ENCODE peak calls at places on chromosomes 5 and 9, in six cellular contexts. One of them, this sample, is unnamed.

GRCh38 chr5:89128097-89128496 is 245.1 kb upstream of the MEF2C start:
- DNase-seq in adrenal gland: no peak
- DNase-seq in cardiac fibroblast: peak
- DNase-seq in AG10803: no peak
- DNase-seq in psoas muscle: no peak
- DNase-seq in Calu3: no peak
- DNase-seq in this sample: no peak

GRCh38 chr5:61342066-61342465 is 10.0 kb downstream of the ZSWIM6 start:
- DNase-seq in adrenal gland: peak
- DNase-seq in Calu3: no peak
- DNase-seq in cardiac fibroblast: no peak
- DNase-seq in psoas muscle: no peak
- DNase-seq in AG10803: peak
- DNase-seq in this sample: peak

GRCh38 chr5:169242175-169242848 is 58.6 kb downstream of the SLIT3 start:
- DNase-seq in psoas muscle: no peak
- DNase-seq in AG10803: no peak
- DNase-seq in cardiac fibroblast: no peak
- DNase-seq in Calu3: no peak
- DNase-seq in adrenal gland: no peak
- DNase-seq in this sample: no peak

GRCh38 chr9:23821400-23822181 is 4.4 kb downstream of the ELAVL2 start:
- DNase-seq in cardiac fibroblast: no peak
- DNase-seq in adrenal gland: no peak
- DNase-seq in psoas muscle: no peak
- DNase-seq in AG10803: no peak
- DNase-seq in Calu3: no peak
- DNase-seq in this sample: no peak

GRCh38 chr5:159713254-159713653 is 203.0 kb upstream of the ADRA1B start:
- DNase-seq in adrenal gland: no peak
- DNase-seq in AG10803: no peak
- DNase-seq in psoas muscle: no peak
- DNase-seq in cardiac fibroblast: no peak
- DNase-seq in Calu3: no peak
- DNase-seq in this sample: no peak

GRCh38 chr9:78989031-78989658 is 582.6 kb upstream of the TLE4 start:
- DNase-seq in psoas muscle: no peak
- DNase-seq in AG10803: no peak
- DNase-seq in adrenal gland: no peak
- DNase-seq in Calu3: no peak
- DNase-seq in cardiac fibroblast: no peak
- DNase-seq in this sample: no peak

GRCh38 chr5:142433526-142434321 is 108.9 kb upstream of the SPRY4 start:
- DNase-seq in adrenal gland: no peak
- DNase-seq in psoas muscle: no peak
- DNase-seq in cardiac fibroblast: peak
- DNase-seq in AG10803: peak
- DNase-seq in Calu3: peak
- DNase-seq in this sample: peak

GRCh38 chr5:93186031-93186682 is 394.9 kb downstream of the NR2F1-AS1 start:
- DNase-seq in AG10803: peak
- DNase-seq in adrenal gland: no peak
- DNase-seq in psoas muscle: no peak
- DNase-seq in cardiac fibroblast: peak
- DNase-seq in Calu3: no peak
- DNase-seq in this sample: peak

GRCh38 chr9:17906841-17907779 is 328.2 kb downstream of the SH3GL2 start:
- DNase-seq in cardiac fibroblast: no peak
- DNase-seq in adrenal gland: no peak
- DNase-seq in Calu3: no peak
- DNase-seq in psoas muscle: peak
- DNase-seq in AG10803: no peak
- DNase-seq in this sample: no peak

DNA sequence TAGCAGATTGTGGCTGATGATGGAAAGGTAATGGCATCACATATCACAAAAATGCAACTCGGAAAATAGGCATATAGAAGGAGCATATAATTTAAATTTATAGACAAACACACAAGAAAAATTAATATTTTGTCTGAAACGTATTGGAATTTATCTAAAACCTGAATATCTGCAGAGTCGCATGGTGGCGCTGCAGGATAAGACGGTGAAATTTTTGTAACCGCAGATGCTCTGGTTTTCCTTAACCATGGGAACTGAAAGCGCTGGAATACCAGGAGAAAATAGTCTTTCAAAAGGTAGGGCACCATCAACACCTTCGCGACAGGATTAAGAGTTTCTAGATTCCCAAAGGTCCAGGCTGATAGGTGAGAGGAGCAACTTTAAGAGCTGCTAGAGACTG is 11.0 kb downstream of the PCDHB14 start:
- DNase-seq in psoas muscle: no peak
- DNase-seq in Calu3: no peak
- DNase-seq in AG10803: peak
- DNase-seq in adrenal gland: no peak
- DNase-seq in cardiac fibroblast: peak
- DNase-seq in this sample: peak
- TF ChIP-seq CTCF in psoas muscle: no peak
- TF ChIP-seq CTCF in Calu3: no peak
- TF ChIP-seq CTCF in AG10803: peak
- TF ChIP-seq CTCF in adrenal gland: no peak
- TF ChIP-seq CTCF in cardiac fibroblast: peak
- TF ChIP-seq CTCF in this sample: peak

GRCh38 chr5:132019857-132020555 is 8.5 kb upstream of the ACSL6 start:
- DNase-seq in cardiac fibroblast: no peak
- DNase-seq in adrenal gland: no peak
- DNase-seq in Calu3: no peak
- DNase-seq in AG10803: no peak
- DNase-seq in psoas muscle: no peak
- DNase-seq in this sample: no peak
- TF ChIP-seq CTCF in cardiac fibroblast: no peak
- TF ChIP-seq CTCF in adrenal gland: no peak
- TF ChIP-seq CTCF in Calu3: no peak
- TF ChIP-seq CTCF in AG10803: no peak
- TF ChIP-seq CTCF in psoas muscle: no peak
- TF ChIP-seq CTCF in this sample: no peak

DNA sequence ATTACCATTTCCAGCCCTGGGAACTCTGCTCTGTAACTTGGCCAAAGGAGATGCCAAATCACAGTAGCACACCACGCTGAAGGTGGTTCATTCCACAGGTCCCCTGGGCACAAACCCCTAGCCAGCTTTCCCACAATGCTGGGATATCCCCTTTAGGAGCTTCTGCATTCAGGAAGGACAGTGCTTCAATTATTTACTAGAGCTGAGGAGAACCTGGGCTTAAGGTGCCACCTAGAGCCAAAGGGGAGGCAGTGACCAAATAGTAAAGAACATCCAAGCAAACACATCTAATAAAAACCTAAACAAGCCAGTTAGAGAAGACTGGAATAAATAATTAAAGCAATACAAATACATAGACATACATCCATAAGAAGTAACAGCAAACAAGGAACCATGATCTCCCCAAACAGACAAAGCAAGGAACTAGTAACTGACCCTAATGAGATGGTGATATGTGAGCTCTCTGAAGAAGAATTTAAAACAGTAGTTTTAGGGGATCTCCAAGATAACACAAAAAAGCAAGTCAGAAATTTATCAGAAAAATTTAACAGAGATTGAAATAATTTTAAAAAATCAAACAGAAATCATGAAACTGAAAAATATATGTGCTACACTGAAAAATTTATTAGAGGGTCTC is 14.6 kb downstream of the KIF4B start:
- DNase-seq in cardiac fibroblast: peak
- DNase-seq in psoas muscle: no peak
- DNase-seq in adrenal gland: no peak
- DNase-seq in Calu3: peak
- DNase-seq in AG10803: no peak
- DNase-seq in this sample: no peak
- TF ChIP-seq CTCF in cardiac fibroblast: peak
- TF ChIP-seq CTCF in psoas muscle: no peak
- TF ChIP-seq CTCF in adrenal gland: no peak
- TF ChIP-seq CTCF in Calu3: peak
- TF ChIP-seq CTCF in AG10803: peak
- TF ChIP-seq CTCF in this sample: peak

GRCh38 chr9:85508616-85509015 is 233.1 kb downstream of the AGTPBP1 start:
- DNase-seq in psoas muscle: no peak
- DNase-seq in adrenal gland: no peak
- DNase-seq in cardiac fibroblast: no peak
- DNase-seq in AG10803: no peak
- DNase-seq in Calu3: no peak
- DNase-seq in this sample: no peak
- TF ChIP-seq CTCF in psoas muscle: peak
- TF ChIP-seq CTCF in adrenal gland: no peak
- TF ChIP-seq CTCF in cardiac fibroblast: peak
- TF ChIP-seq CTCF in AG10803: peak
- TF ChIP-seq CTCF in Calu3: no peak
- TF ChIP-seq CTCF in this sample: no peak

DNA sequence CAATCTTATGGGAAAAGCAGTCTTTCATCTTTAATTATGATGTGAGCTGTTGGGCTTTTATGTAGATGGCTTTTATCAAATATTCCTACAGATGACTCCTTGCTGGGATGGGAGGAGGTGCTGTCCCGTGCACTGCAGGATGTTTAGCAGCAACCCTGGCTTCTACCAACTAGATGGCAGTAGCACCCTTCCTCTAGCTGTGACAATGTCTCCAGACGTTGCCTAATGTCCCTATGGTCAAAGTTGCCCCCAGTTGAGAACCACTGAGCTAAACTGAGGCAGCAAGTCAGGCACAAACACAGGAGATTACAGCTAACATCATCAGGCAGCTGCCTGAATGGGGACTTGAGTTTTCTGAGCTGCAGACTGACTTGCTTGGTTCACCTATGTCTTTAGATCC is 401.9 kb upstream of the PDE4D start:
- DNase-seq in psoas muscle: no peak
- DNase-seq in Calu3: peak
- DNase-seq in AG10803: peak
- DNase-seq in adrenal gland: no peak
- DNase-seq in cardiac fibroblast: peak
- DNase-seq in this sample: peak
- TF ChIP-seq CTCF in psoas muscle: no peak
- TF ChIP-seq CTCF in Calu3: peak
- TF ChIP-seq CTCF in AG10803: peak
- TF ChIP-seq CTCF in adrenal gland: no peak
- TF ChIP-seq CTCF in cardiac fibroblast: peak
- TF ChIP-seq CTCF in this sample: peak

GRCh38 chr9:124863371-124863831 is 1.5 kb downstream of the ARPC5L start:
- DNase-seq in adrenal gland: no peak
- DNase-seq in Calu3: no peak
- DNase-seq in psoas muscle: no peak
- DNase-seq in AG10803: no peak
- DNase-seq in cardiac fibroblast: no peak
- DNase-seq in this sample: no peak

GRCh38 chr9:124859803-124860581 is 1.8 kb downstream of the RPL35 start:
- DNase-seq in AG10803: no peak
- DNase-seq in psoas muscle: no peak
- DNase-seq in cardiac fibroblast: no peak
- DNase-seq in adrenal gland: no peak
- DNase-seq in Calu3: no peak
- DNase-seq in this sample: no peak

GRCh38 chr9:124860582-124861341 is 995 bp downstream of the RPL35 start:
- DNase-seq in Calu3: no peak
- DNase-seq in psoas muscle: no peak
- DNase-seq in adrenal gland: no peak
- DNase-seq in cardiac fibroblast: no peak
- DNase-seq in AG10803: no peak
- DNase-seq in this sample: no peak

GRCh38 chr9:124858330-124859046 is 3.3 kb downstream of the RPL35 start:
- DNase-seq in Calu3: no peak
- DNase-seq in psoas muscle: no peak
- DNase-seq in cardiac fibroblast: no peak
- DNase-seq in AG10803: no peak
- DNase-seq in adrenal gland: no peak
- DNase-seq in this sample: no peak

DNA sequence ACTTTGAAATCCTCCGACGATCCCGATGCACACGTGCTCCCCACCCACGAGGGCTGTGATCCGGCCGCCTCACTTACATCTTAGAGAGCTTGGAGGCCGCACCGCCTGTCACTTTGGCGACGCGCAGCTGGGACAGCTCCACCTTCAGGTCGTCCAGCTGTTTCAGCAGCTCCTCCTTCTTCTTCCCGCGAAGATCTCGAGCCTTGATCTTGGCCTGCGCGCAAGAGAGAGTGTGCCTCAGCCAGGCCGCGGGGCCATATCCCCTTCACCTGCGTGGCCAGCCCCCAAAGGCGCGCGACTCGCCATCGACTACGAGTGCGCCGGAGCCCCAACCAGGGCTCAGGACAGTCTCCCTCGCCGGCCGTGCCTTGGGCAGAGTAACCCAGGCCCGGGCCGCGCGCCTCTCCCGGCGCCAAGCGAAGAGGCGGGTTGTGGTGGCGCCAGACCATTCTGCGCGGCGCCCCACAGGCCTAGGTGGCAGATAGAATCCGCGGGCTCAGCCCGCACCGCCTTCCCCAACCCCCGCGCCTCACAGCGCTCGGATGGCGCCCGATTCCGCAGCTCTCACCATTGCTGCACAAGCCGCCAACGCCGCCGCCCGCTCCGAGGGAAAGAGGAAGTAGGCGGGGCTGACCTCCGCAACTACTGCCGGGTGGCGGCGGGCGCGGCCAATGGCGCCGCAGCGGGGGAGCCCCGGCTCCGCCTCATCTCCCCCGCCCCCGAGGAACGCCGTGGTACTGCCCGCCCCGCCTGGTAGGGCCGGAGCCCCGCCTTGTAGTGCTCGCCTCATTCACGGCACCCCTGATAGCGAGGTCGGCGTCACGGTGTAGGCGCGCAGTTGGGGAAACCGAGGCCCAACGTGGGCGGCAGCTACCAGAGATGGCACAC is at the start of the genes ARPC5L and RPL35:
- DNase-seq in AG10803: peak
- DNase-seq in cardiac fibroblast: peak
- DNase-seq in adrenal gland: peak
- DNase-seq in psoas muscle: peak
- DNase-seq in Calu3: peak
- DNase-seq in this sample: peak
- TF ChIP-seq CTCF in AG10803: peak
- TF ChIP-seq CTCF in cardiac fibroblast: no peak
- TF ChIP-seq CTCF in adrenal gland: peak
- TF ChIP-seq CTCF in psoas muscle: no peak
- TF ChIP-seq CTCF in Calu3: no peak
- TF ChIP-seq CTCF in this sample: peak

This sample was measured in HFFc6.